ENCODE peak calls at places on chromosome 9, in eight cellular contexts. T, X, B, Z, V, S, J and C are unnamed samples.

GRCh38 chr9:18331808-18332209 is 142.1 kb upstream of the ADAMTSL1 start:
- DNase-seq in X (peak), Z (no peak), V (no peak), B (no peak), J (no peak), T (no peak), S (peak), C (no peak)

GRCh38 chr9:133255371-133255940 is 19.5 kb downstream of the ABO start:
- DNase-seq in S (no peak), V (no peak), X (no peak), T (no peak), Z (no peak), B (no peak), J (no peak), C (no peak)

GRCh38 chr9:126386088-126386487 is 59.5 kb downstream of the MVB12B start:
- DNase-seq in B (no peak), V (no peak), Z (no peak), X (peak), T (peak), S (peak), J (peak), C (peak)

GRCh38 chr9:34723141-34723540 is 13.2 kb upstream of the CCL21 start:
- DNase-seq in V (no peak), X (no peak), Z (no peak), B (no peak), J (no peak), S (no peak), T (no peak), C (no peak)

GRCh38 chr9:133058550-133059320 is 3.0 kb upstream of the CEL start:
- DNase-seq in J (peak), X (no peak), S (no peak), T (peak), Z (no peak), V (no peak), B (no peak), C (no peak)

GRCh38 chr9:102631559-102631958 is 363.6 kb upstream of the CYLC2 start:
- DNase-seq in B (no peak), X (peak), J (peak), Z (no peak), V (no peak), T (no peak), S (peak), C (peak)

GRCh38 chr9:107635803-107636174 is 146.2 kb upstream of the KLF4 start:
- DNase-seq in X (no peak), T (no peak), B (no peak), S (no peak), J (peak), Z (no peak), V (no peak), C (no peak)

GRCh38 chr9:112145886-112146285 is 29.2 kb downstream of the SUSD1 start:
- DNase-seq in X (no peak), S (no peak), Z (no peak), B (no peak), T (peak), V (no peak), J (no peak), C (peak)

GRCh38 chr9:100228352-100228869 is 124.3 kb downstream of the TEX10 start:
- DNase-seq in S (no peak), T (no peak), V (no peak), Z (no peak), J (no peak), X (no peak), B (no peak), C (no peak)